ENCODE peak calls at places on chromosome 22, in six cellular contexts. M is HepG2, X is WTC11, R is K562, Y is endothelial cell of umbilical vein, A is H1. O is an unnamed sample.

GRCh38 chr22:45740236-45740635 is 68.6 kb downstream of the ATXN10 start:
- DNase-seq in M (no peak), X (no peak), R (no peak), Y (no peak), A (no peak), O (no peak)

GRCh38 chr22:20930004-20930403 is 12.8 kb downstream of the CRKL start:
- DNase-seq in M (no peak), X (no peak), R (no peak), Y (no peak), A (no peak), O (no peak)

GRCh38 chr22:41099036-41099435 is 6.6 kb downstream of the EP300 start:
- DNase-seq in M (no peak), X (no peak), R (no peak), Y (no peak), A (no peak), O (no peak)

GRCh38 chr22:42766860-42767259 is 46.2 kb upstream of the A4GALT start:
- DNase-seq in M (no peak), X (no peak), R (no peak), Y (no peak), A (no peak), O (no peak)

GRCh38 chr22:22787805-22788459 is 99.7 kb upstream of the IGLL5 start:
- DNase-seq in M (peak; percentile 30), X (peak; percentile 82), R (peak; percentile 98), Y (peak; percentile 34), A (no peak), O (peak; percentile 52)

GRCh38 chr22:20979243-20979809 is 2.8 kb upstream of the LZTR1 start:
- DNase-seq in M (no peak), X (peak; percentile 95), R (peak; percentile 64), Y (peak; percentile 75), A (peak; percentile 92), O (no peak)

GRCh38 chr22:50548046-50548912 is 2.6 kb downstream of the KLHDC7B start:
- DNase-seq in M (no peak), X (no peak), R (no peak), Y (no peak), A (no peak), O (no peak)

GRCh38 chr22:38865201-38866023 is 6.6 kb downstream of the CBX6 start:
- DNase-seq in M (no peak), X (no peak), R (no peak), Y (no peak), A (no peak), O (no peak)

GRCh38 chr22:41152902-41153301 is 52.2 kb upstream of the L3MBTL2 start:
- DNase-seq in M (no peak), X (no peak), R (no peak), Y (no peak), A (no peak), O (no peak)

GRCh38 chr22:35589071-35589735 is 27.9 kb downstream of the MB start:
- DNase-seq in M (no peak), X (no peak), R (peak; percentile 7), Y (no peak), A (peak; percentile 31), O (peak; percentile 97)

GRCh38 chr22:32887293-32887692 is 85.8 kb downstream of the TIMP3 start:
- DNase-seq in M (no peak), X (no peak), R (peak; percentile 69), Y (no peak), A (no peak), O (no peak)

GRCh38 chr22:25844601-25845000 is 102.6 kb downstream of the MYO18B start:
- DNase-seq in M (no peak), X (no peak), R (no peak), Y (no peak), A (no peak), O (no peak)

GRCh38 chr22:48889887-48890692 is 937.6 kb downstream of the BRD1 start:
- DNase-seq in M (no peak), X (no peak), R (no peak), Y (no peak), A (no peak), O (no peak)

GRCh38 chr22:33576205-33576604 is 344.1 kb downstream of the LARGE1 start:
- DNase-seq in M (no peak), X (no peak), R (no peak), Y (no peak), A (no peak), O (no peak)

GRCh38 chr22:19290400-19291217 is 910 bp downstream of the CLTCL1 start:
- DNase-seq in M (peak; percentile 10), X (peak; percentile 20), R (peak; percentile 42), Y (no peak), A (no peak), O (no peak)

DNA sequence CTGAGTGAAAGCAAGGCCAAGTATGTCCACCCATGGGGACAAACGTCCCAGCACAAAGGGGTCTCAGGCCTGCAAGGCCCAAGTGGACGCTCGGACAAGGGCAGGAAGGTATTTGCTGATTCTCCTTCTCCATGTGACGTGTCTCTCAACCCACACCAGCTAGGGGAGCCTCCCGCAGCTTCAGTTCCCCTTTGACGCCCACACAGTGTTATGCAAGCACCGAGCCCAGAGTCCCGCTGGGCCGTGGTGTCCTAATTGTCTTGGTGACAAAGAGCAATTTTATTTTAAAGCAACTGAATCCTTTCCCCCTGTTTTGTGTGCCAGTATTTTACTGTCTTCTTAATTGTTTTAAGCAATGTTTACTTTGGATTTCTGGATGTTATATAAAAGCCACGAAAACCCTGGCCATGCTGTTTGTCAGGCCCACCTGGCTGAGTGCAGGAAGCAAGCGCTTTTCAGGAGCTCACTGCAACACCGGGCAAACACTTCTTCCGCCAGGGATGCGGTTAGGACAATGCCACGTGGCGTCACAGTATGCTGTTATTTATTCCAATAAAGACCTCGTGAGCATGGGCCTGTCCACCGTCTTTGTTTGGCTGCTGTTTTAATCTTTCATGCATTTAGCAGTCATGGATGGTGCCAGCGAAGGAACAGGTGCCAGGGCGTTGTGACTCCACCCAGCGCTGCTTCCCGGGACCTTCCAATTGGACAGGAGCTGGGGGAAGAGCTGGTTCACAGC is 8.2 kb upstream of the PARVG start:
- DNase-seq in M (no peak), X (no peak), R (peak; percentile 11), Y (no peak), A (no peak), O (no peak)
- TF ChIP-seq JUN in M (no peak), X (no peak), R (no peak), Y (no peak), A (no peak), O (no peak)

GRCh38 chr22:17911312-17911705 is 113.1 kb downstream of the MICAL3 start:
- DNase-seq in M (no peak), X (no peak), R (no peak), Y (no peak), A (no peak), O (no peak)
- TF ChIP-seq JUN in M (no peak), X (no peak), R (no peak), Y (no peak), A (no peak), O (no peak)

GRCh38 chr22:37187552-37187890 is 526 bp downstream of the C1QTNF6 start:
- DNase-seq in M (no peak), X (no peak), R (no peak), Y (peak; percentile 79), A (no peak), O (peak; percentile 25)
- TF ChIP-seq JUN in M (no peak), X (no peak), R (no peak), Y (no peak), A (no peak), O (no peak)

GRCh38 chr22:39935116-39935515 is 25.1 kb upstream of the TMA7B start:
- DNase-seq in M (no peak), X (no peak), R (no peak), Y (no peak), A (no peak), O (no peak)

GRCh38 chr22:39933741-39934140 is 26.5 kb upstream of the TMA7B start:
- DNase-seq in M (no peak), X (no peak), R (no peak), Y (no peak), A (no peak), O (no peak)

GRCh38 chr22:39931271-39931670 is 28.9 kb upstream of the TMA7B start:
- DNase-seq in M (no peak), X (no peak), R (no peak), Y (no peak), A (no peak), O (no peak)

GRCh38 chr22:39932166-39932565 is 28.0 kb upstream of the TMA7B start:
- DNase-seq in M (no peak), X (no peak), R (no peak), Y (no peak), A (no peak), O (no peak)

DNA sequence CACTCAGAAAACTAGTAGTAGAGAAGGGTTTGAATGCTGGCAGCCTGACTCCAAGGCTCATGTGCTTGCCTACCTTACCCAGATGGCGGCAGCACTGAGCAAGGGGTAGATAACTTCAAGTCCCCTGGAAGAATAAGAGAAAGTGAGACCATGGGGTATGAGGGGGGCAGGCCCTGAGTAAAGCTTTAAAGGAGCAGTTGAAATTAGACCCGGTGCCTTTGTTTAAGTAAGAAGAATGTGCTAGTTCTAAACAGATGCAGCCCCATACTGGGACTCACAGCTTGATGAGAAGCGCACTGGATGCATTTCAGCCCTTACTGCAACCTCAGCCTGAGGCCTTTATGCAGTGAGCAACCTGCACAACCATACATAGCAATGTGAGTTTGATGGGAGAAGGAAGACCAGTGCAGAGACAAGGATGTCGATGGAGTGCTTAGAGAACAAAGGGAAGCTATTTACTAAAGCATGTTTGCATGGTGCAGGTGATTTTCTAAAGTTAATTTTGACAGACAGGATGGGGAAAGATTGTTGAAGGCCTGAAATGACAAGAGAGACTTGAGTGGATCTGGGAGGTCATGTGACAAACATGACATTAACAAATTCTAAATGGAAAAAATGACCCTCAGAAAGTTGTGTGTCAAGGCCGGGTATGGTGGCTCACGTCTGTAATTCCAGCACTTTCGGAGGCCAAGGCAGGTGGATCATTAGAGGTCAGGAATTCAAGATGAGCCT is 27.1 kb upstream of the TMA7B start:
- DNase-seq in M (peak; percentile 29), X (peak; percentile 89), R (peak; percentile 82), Y (peak; percentile 23), A (peak; percentile 78), O (peak; percentile 22)
- TF ChIP-seq JUN in M (no peak), X (no peak), R (no peak), Y (no peak), A (no peak), O (no peak)

GRCh38 chr22:28484662-28485061 is 195.0 kb downstream of the TTC28 start:
- DNase-seq in M (no peak), X (no peak), R (no peak), Y (no peak), A (no peak), O (no peak)
- TF ChIP-seq JUN in M (no peak), X (no peak), R (no peak), Y (no peak), A (no peak), O (no peak)